ENCODE peak calls at places on chromosomes 2 and 18, in five cellular contexts. M is transverse colon, O is K562, L is stomach, I is HCT116. G is an unnamed sample.

GRCh38 chr2:197500503-197501179 is 462 bp downstream of the HSPE1 start:
- DNase-seq in M (no peak), I (no peak), O (no peak), L (no peak), G (no peak)

GRCh38 chr2:28709101-28709500 is 42.5 kb upstream of the PPP1CB start:
- DNase-seq in M (peak; percentile 60), L (peak; percentile 31), I (no peak), O (no peak), G (no peak)

GRCh38 chr2:196427996-196428634 is 211.4 kb upstream of the CCDC150 start:
- DNase-seq in O (no peak), M (no peak), I (no peak), L (no peak), G (no peak)

GRCh38 chr2:187093771-187094412 is 244.9 kb upstream of the ZSWIM2 start:
- DNase-seq in M (no peak), O (no peak), L (no peak), I (no peak), G (no peak)

GRCh38 chr2:165594935-165595255 is 125.4 kb downstream of the CSRNP3 start:
- DNase-seq in L (no peak), I (no peak), O (no peak), M (no peak), G (peak; percentile 9)

GRCh38 chr18:69985239-69985638 is 37.6 kb upstream of the CD226 start:
- DNase-seq in I (no peak), M (no peak), L (no peak), O (no peak), G (no peak)

GRCh38 chr2:183123117-183123958 is 905 bp upstream of the NUP35 start:
- DNase-seq in L (no peak), I (no peak), O (no peak), M (no peak), G (no peak)

GRCh38 chr2:60840880-60841279 is 40.5 kb upstream of the REL start:
- DNase-seq in I (no peak), O (no peak), M (peak; percentile 36), L (no peak), G (no peak)

GRCh38 chr2:27264753-27265535 is 2.1 kb upstream of the SLC30A3 start:
- DNase-seq in L (peak; percentile 70), M (peak; percentile 66), I (peak; percentile 54), O (no peak), G (peak; percentile 73)

GRCh38 chr18:74778191-74778847 is 180.6 kb downstream of the ZNF407 start:
- DNase-seq in O (no peak), M (no peak), I (no peak), L (no peak), G (no peak)

GRCh38 chr2:233329489-233330135 is 22.0 kb downstream of the SAG start:
- DNase-seq in L (no peak), O (no peak), M (no peak), I (no peak), G (no peak)

GRCh38 chr2:44360749-44361329 is 455 bp downstream of the PREPL start:
- DNase-seq in L (no peak), O (no peak), M (no peak), I (no peak), G (no peak)

GRCh38 chr2:165902929-165903328 is 50.6 kb downstream of the TTC21B start:
- DNase-seq in L (no peak), I (no peak), M (no peak), O (no peak), G (no peak)

GRCh38 chr2:150168596-150168995 is 318.9 kb downstream of the RND3 start:
- DNase-seq in I (no peak), O (no peak), L (no peak), M (no peak), G (no peak)

GRCh38 chr2:150169230-150169629 is 318.2 kb downstream of the RND3 start:
- DNase-seq in L (peak; percentile 62), O (no peak), I (no peak), M (no peak), G (no peak)

GRCh38 chr2:150165479-150165878 is 322.0 kb downstream of the RND3 start:
- DNase-seq in I (no peak), L (no peak), M (no peak), O (no peak), G (no peak)

GRCh38 chr2:150167711-150168110 is 319.8 kb downstream of the RND3 start:
- DNase-seq in O (peak; percentile 28), M (no peak), I (no peak), L (no peak), G (peak; percentile 2)

DNA sequence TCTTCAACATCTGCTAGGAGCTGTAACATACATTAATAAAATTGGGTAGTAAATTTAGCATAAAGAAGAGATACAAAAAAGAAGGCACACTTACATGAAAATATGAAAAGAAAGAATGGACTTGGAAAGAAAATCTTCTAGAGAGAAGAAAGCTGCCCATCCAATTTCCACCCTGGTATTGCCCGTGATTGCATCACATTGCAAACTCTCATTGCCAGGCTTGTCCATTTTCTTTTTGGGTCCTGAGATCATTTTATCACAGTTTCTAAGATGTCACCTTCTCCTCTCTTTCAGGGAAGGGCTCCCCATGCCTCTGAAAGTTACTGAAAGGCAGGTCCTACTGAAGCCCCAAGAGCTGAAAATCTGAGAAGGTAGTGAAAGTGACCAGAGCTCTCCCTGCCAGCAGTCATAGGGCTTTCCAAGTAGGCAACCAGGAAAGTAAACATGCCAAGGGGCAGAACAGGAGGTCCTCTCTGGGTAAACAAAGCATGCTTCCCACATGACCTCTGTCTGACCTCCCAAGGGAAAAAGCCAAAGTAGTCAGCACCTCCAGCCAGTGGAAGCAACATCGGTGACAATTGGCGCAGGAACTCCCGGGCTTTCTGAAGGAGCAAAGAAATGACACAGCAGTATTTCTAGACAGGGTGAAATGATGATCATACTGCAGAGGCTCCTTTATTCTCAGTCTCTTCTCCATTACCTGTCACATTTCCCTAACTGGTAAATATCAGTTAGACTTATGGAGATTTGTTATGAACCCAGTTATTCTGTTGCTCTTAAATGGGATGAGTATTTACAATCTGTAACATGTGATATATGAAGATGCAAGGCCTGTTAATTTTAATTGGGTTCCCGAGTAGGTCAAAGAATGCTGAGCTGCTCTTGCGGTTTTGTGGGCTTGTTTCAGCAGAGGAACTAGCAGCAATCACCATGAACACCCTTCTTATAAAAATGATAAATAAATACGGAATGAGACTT is 321.2 kb downstream of the RND3 start:
- DNase-seq in O (no peak), I (no peak), M (no peak), L (peak; percentile 73), G (no peak)
- TF ChIP-seq POLR2AphosphoS5 in O (no peak), I (no peak), M (no peak), L (no peak), G (no peak)

GRCh38 chr2:6865346-6866238 is at the start of gene CMPK2:
- DNase-seq in O (peak; percentile 83), I (no peak), M (peak; percentile 85), L (peak; percentile 85), G (peak; percentile 86)
- TF ChIP-seq POLR2A in O (peak; percentile 57), I (no peak), M (peak; percentile 18), L (no peak), G (no peak)

DNA sequence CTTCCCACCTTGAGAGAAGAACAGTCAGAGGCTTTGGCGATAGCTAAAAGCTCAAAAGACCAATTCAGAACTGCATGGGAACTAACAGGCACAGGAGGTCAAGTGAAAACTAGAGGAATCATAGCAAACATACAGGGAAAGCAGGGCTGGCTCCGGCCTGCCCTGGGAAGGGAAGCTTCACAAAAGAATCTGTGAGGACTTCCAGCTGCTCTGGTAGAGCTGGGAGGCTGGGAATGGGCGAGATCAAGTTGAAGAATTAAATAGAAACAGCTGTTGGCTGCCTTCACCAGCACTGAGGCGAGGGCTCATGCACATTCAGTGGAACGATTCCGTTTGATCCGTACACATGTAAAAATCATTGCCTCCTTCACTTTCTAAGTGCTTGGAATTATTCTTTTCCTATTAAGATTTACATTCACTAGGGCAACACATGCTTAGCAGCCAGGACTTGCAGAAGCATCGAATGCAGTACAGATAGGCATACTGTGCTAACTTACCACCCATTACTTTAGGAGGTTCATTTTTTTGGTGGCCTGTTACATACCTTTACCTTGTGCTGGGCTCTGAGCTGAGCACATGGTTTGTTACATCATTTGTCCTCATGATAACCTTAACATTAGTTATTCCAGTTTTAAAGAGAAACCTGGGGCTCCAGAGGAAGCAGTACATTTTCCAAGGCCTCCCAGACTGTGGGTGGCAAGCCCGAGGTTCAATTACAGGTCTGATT is 125.4 kb upstream of the RNF152 start:
- DNase-seq in M (peak; percentile 11), O (no peak), I (no peak), L (no peak), G (no peak)
- TF ChIP-seq POLR2AphosphoS5 in M (peak; percentile 17), O (no peak), I (no peak), L (no peak), G (no peak)

DNA sequence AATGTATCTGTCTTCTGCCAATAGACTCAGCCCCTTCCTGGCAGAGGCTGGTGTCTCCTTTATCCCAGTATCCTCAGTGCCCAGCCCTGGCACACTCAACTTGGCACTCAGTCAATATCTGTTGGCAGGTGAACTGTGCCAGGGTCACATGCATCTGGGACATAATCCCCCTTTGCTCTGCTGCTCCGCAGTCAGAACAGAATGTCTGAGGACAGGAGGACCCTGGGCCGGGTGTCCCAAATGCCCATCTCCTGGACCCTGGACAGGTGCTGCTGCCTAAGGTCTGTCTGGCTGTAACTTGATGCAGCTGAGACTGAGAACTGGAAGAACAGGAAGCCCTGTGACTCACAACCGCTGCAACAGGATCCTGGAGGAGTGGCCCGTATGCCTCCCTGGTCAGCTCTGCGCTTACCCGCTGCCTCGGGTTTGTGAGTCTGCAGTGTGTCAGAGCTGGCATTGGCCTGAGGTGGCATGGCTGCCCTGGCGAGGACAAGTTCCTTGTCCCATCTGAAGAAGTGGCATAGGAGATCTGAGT is 11.4 kb downstream of the HK2 start:
- DNase-seq in I (peak; percentile 91), O (no peak), L (peak; percentile 93), M (peak; percentile 88), G (no peak)
- TF ChIP-seq POLR2A in I (no peak), O (no peak), L (no peak), M (peak; percentile 63), G (no peak)

GRCh38 chr2:71129891-71130324 is at the start of gene MCEE:
- DNase-seq in O (peak; percentile 82), I (peak; percentile 62), M (peak; percentile 92), L (peak; percentile 91), G (peak; percentile 77)
- TF ChIP-seq POLR2AphosphoS5 in O (peak; percentile 48), I (no peak), M (peak; percentile 89), L (peak; percentile 80), G (no peak)

DNA sequence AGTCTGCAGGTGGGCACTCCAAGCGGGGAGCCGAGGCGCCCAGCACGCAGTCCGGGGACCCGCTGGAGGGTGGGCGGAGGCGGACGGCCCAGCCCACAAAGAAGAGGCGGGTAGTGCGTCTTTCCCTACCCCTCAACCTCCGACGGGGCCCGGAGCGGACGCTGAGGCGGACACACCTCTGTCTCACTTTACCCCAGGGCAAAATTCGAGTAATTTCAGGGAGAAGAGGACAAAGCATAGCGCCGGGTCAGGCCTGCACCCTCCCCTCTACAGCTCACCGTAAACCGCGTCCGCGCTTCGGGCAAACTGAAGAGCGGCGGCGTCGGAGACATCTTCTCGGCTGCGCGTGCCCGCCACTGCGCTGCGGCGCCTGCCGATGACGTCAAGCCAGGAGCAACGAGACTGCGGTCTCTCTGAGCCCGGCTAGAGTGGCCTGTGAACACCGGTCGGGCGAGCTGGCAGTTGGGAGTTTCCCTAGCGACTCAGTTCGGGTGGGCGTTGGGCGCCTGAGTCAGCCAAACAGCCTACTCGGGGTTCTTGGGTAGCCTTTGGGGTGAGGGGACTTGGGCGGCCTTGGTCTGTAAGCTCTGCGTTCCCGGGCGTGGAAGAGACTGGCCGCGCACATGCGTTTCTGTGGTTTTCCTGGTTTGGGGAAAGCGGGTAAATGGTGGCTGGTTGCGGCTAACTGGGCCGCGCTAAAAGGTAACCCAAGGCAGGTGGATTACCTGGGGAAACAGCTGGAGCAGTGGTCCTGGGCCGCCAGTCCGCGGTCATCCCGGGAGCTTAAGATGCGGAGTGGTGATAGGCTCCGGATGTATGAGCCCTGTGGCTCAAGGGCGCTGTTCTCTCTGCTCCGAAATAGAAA is at the start of gene THOC1:
- DNase-seq in L (peak; percentile 94), M (peak; percentile 95), I (peak; percentile 60), O (peak; percentile 92), G (peak; percentile 91)
- TF ChIP-seq POLR2A in L (peak; percentile 75), M (peak; percentile 93), I (peak; percentile 25), O (peak; percentile 98), G (peak; percentile 94)

G was measured in GM12891.